ENCODE peak calls at places on chromosome 21, in four cellular contexts. Q is HepG2, S is K562, E is H1. H is an unnamed sample.

GRCh38 chr21:36776981-36777617 is 78.2 kb downstream of the SIM2 start:
- DNase-seq in Q (no peak), S (no peak), E (no peak), H (no peak)

GRCh38 chr21:36330904-36331303 is 10.9 kb downstream of the MORC3 start:
- DNase-seq in Q (peak), S (peak), E (no peak), H (peak)

GRCh38 chr21:16992448-16992847 is 520.4 kb upstream of the CXADR start:
- DNase-seq in Q (peak), S (no peak), E (no peak), H (no peak)

GRCh38 chr21:27429612-27430361 is 462.9 kb upstream of the ADAMTS5 start:
- DNase-seq in Q (no peak), S (no peak), E (no peak), H (no peak)

GRCh38 chr21:27515676-27516075 is 548.8 kb upstream of the ADAMTS5 start:
- DNase-seq in Q (no peak), S (no peak), E (no peak), H (no peak)

GRCh38 chr21:39386194-39386593 is 37.3 kb upstream of the HMGN1 start:
- DNase-seq in Q (peak), S (no peak), E (no peak), H (no peak)

GRCh38 chr21:14711287-14711686 is 165.2 kb upstream of the SAMSN1 start:
- DNase-seq in Q (no peak), S (no peak), E (no peak), H (no peak)

GRCh38 chr21:36260030-36260787 is 59.8 kb upstream of the MORC3 start:
- DNase-seq in Q (peak), S (peak), E (no peak), H (peak)

GRCh38 chr21:46035809-46036695 is 54.5 kb downstream of the COL6A1 start:
- DNase-seq in Q (no peak), S (no peak), E (no peak), H (no peak)

GRCh38 chr21:21247441-21247840 is 249.2 kb downstream of the NCAM2 start:
- DNase-seq in Q (no peak), S (no peak), E (no peak), H (no peak)

GRCh38 chr21:36849461-36849860 is 117.0 kb downstream of the HLCS start:
- DNase-seq in Q (no peak), S (no peak), E (no peak), H (no peak)

GRCh38 chr21:46153259-46154154 is 1.9 kb downstream of the FTCD start:
- DNase-seq in Q (peak), S (peak), E (peak), H (no peak)

GRCh38 chr21:46347791-46348381 is 23.9 kb downstream of the PCNT start:
- DNase-seq in Q (no peak), S (no peak), E (no peak), H (no peak)

GRCh38 chr21:34065015-34065414 is 8.4 kb upstream of the MRPS6 start:
- DNase-seq in Q (no peak), S (no peak), E (no peak), H (no peak)

GRCh38 chr21:26965567-26966359 is 1.1 kb downstream of the ADAMTS5 start:
- DNase-seq in Q (no peak), S (no peak), E (peak), H (no peak)

GRCh38 chr21:15732290-15732995 is 2.7 kb downstream of the USP25 start:
- DNase-seq in Q (peak), S (peak), E (no peak), H (no peak)

GRCh38 chr21:45858180-45858579 is 123.4 kb upstream of the COL6A1 start:
- DNase-seq in Q (no peak), S (no peak), E (peak), H (no peak)

GRCh38 chr21:28587748-28588147 is 404.9 kb downstream of the LTN1 start:
- DNase-seq in Q (no peak), S (no peak), E (no peak), H (no peak)

GRCh38 chr21:30482130-30482529 is 2.0 kb upstream of the KRTAP19-1 start:
- DNase-seq in Q (no peak), S (no peak), E (no peak), H (no peak)

GRCh38 chr21:17660862-17661261 is 48.2 kb upstream of the BTG3 start:
- DNase-seq in Q (no peak), S (no peak), E (no peak), H (no peak)

GRCh38 chr21:14877581-14878228 is 187.1 kb downstream of the NRIP1 start:
- DNase-seq in Q (peak), S (peak), E (no peak), H (no peak)

GRCh38 chr21:16192900-16193299 is 463.1 kb downstream of the USP25 start:
- DNase-seq in Q (no peak), S (no peak), E (no peak), H (no peak)

GRCh38 chr21:46114963-46115362 is 17.1 kb downstream of the COL6A2 start:
- DNase-seq in Q (no peak), S (no peak), E (no peak), H (no peak)

GRCh38 chr21:29678616-29679015 is 261.2 kb downstream of the GRIK1 start:
- DNase-seq in Q (no peak), S (no peak), E (no peak), H (no peak)

GRCh38 chr21:29237110-29238051 is 61.3 kb upstream of the BACH1 start:
- DNase-seq in Q (no peak), S (no peak), E (no peak), H (no peak)

GRCh38 chr21:18070392-18070791 is 174.2 kb upstream of the CHODL start:
- DNase-seq in Q (no peak), S (no peak), E (no peak), H (no peak)

GRCh38 chr21:45983981-45984551 is 2.5 kb downstream of the COL6A1 start:
- DNase-seq in Q (no peak), S (peak), E (no peak), H (no peak)

GRCh38 chr21:38352536-38353219 is 95.9 kb downstream of the KCNJ15 start:
- DNase-seq in Q (peak), S (peak), E (peak), H (peak)

GRCh38 chr21:38354231-38354630 is 97.4 kb downstream of the KCNJ15 start:
- DNase-seq in Q (no peak), S (no peak), E (no peak), H (no peak)

GRCh38 chr21:38350681-38351080 is 93.9 kb downstream of the KCNJ15 start:
- DNase-seq in Q (no peak), S (no peak), E (no peak), H (no peak)

GRCh38 chr21:38351176-38351959 is 94.6 kb downstream of the KCNJ15 start:
- DNase-seq in Q (no peak), S (no peak), E (no peak), H (no peak)

GRCh38 chr21:38351961-38352521 is 95.2 kb downstream of the KCNJ15 start:
- DNase-seq in Q (no peak), S (no peak), E (no peak), H (no peak)
- H2AFZ ChIP-seq in Q (no peak), S (no peak), E (peak), H (no peak)

DNA sequence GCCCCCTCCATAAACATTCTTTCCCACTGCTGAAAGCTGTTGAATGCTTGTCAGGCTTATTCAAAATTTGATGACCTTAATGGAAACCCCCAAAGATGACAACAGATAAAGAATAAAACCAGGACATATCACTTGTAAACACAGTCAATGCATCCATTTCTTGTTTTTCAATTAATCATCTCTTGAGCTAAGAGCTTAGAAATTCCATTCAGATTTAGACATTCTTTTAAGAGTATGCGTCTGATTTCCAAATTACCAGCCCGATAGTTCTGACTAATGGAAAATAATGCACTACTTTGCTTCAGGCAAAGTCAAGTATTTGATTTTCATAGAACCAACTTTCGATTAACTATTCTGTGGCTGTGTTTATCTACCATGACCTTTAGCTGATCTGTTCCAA is 100.6 kb upstream of the RUNX1 start:
- DNase-seq in Q (no peak), S (no peak), E (no peak), H (no peak)
- H3K9ac ChIP-seq in Q (no peak), S (no peak), E (no peak), H (no peak)

DNA sequence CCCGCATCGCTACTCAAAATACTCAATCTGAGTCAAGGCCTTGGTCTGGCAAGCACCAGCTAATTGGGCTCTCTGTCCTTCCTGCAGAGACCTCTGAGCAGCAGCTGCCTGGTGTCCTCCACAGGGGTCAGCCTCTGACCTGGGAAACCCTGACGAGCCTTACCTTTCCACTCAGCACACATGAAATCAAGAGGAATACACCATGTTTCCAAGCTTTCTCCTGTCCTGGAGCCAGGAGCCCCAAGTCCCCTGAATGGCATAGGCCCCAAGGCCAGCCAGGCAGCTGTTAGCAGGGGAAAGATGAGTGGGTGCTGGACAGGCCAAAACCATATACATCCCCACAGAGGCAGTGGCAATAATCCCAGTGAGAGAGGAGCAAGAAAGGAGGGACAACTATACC is 27.2 kb upstream of the TSPEAR start:
- DNase-seq in Q (no peak), S (no peak), E (peak), H (no peak)
- TF ChIP-seq FOSL1 in Q (no peak), S (no peak), E (no peak), H (no peak)

GRCh38 chr21:19286901-19287300 is 883.3 kb upstream of the TMPRSS15 start:
- DNase-seq in Q (no peak), S (no peak), E (no peak), H (no peak)

GRCh38 chr21:19290328-19290727 is 886.7 kb upstream of the TMPRSS15 start:
- DNase-seq in Q (no peak), S (no peak), E (no peak), H (no peak)
- H2AFZ ChIP-seq in Q (no peak), S (no peak), E (no peak), H (no peak)

GRCh38 chr21:42186591-42186990 is 32.3 kb upstream of the ABCG1 start:
- DNase-seq in Q (no peak), S (no peak), E (no peak), H (no peak)

GRCh38 chr21:42190492-42190875 is 28.5 kb upstream of the ABCG1 start:
- DNase-seq in Q (no peak), S (no peak), E (no peak), H (no peak)

GRCh38 chr21:42189860-42190491 is 29.0 kb upstream of the ABCG1 start:
- DNase-seq in Q (no peak), S (no peak), E (no peak), H (no peak)

GRCh38 chr21:42188663-42189062 is 30.3 kb upstream of the ABCG1 start:
- DNase-seq in Q (no peak), S (no peak), E (no peak), H (no peak)

GRCh38 chr21:42187976-42188653 is 30.8 kb upstream of the ABCG1 start:
- DNase-seq in Q (no peak), S (no peak), E (no peak), H (no peak)
- H3K9ac ChIP-seq in Q (no peak), S (no peak), E (no peak), H (no peak)

GRCh38 chr21:32007461-32007860 is 134.6 kb downstream of the HUNK start:
- DNase-seq in Q (no peak), S (no peak), E (no peak), H (no peak)
- TF ChIP-seq FOSL1 in Q (no peak), S (no peak), E (no peak), H (peak)

GRCh38 chr21:33064623-33064996 is 5.3 kb upstream of the OLIG1 start:
- DNase-seq in Q (no peak), S (no peak), E (no peak), H (no peak)
- H2AFZ ChIP-seq in Q (no peak), S (no peak), E (no peak), H (no peak)